ENCODE peak calls at places on chromosome 10, in four cellular contexts. W, J, K and U are unnamed samples.

GRCh38 chr10:74901240-74901827 is 74.9 kb downstream of the KAT6B start:
- DNase-seq in J (no peak), K (no peak), W (no peak), U (no peak)

GRCh38 chr10:86289577-86289868 is 77.1 kb downstream of the GRID1 start:
- DNase-seq in K (peak), J (no peak), W (no peak), U (peak)

GRCh38 chr10:104680467-104681401 is 39.6 kb downstream of the SORCS3 start:
- DNase-seq in J (no peak), W (peak), K (no peak), U (peak)

GRCh38 chr10:11533328-11533781 is 78.1 kb downstream of the USP6NL start:
- DNase-seq in W (no peak), J (no peak), K (peak), U (no peak)

GRCh38 chr10:89275383-89275782 is 23.8 kb upstream of the LIPA start:
- DNase-seq in W (no peak), J (no peak), K (no peak), U (no peak)

GRCh38 chr10:18140149-18140956 is at the start of gene CACNB2:
- DNase-seq in W (peak), J (no peak), K (no peak), U (peak)

GRCh38 chr10:89404082-89404481 is 10.3 kb upstream of the IFIT5 start:
- DNase-seq in J (no peak), W (no peak), K (no peak), U (no peak)

GRCh38 chr10:101772895-101773761 is 2.8 kb downstream of the FGF8 start:
- DNase-seq in K (no peak), J (no peak), W (no peak), U (peak)

GRCh38 chr10:102408728-102409603 is 9.6 kb downstream of the PSD start:
- DNase-seq in W (peak), K (peak), J (no peak), U (peak)

GRCh38 chr10:85231534-85232270 is 903.3 kb downstream of the CCSER2 start:
- DNase-seq in J (no peak), W (no peak), K (no peak), U (no peak)

GRCh38 chr10:113111900-113112853 is 162.1 kb downstream of the TCF7L2 start:
- DNase-seq in J (no peak), K (no peak), W (no peak), U (no peak)

GRCh38 chr10:102344067-102344466 is 51.4 kb upstream of the NFKB2 start:
- DNase-seq in J (no peak), K (no peak), W (no peak), U (no peak)

GRCh38 chr10:103480521-103480920 is 1.5 kb upstream of the CALHM3 start:
- DNase-seq in J (no peak), K (no peak), W (no peak), U (no peak)

GRCh38 chr10:29642996-29643395 is 8.2 kb upstream of the SVIL start:
- DNase-seq in J (no peak), K (no peak), W (no peak), U (no peak)

GRCh38 chr10:117217196-117217761 is 20.0 kb downstream of the KCNK18 start:
- DNase-seq in K (no peak), J (no peak), W (peak), U (no peak)

GRCh38 chr10:95330966-95331453 is 40.2 kb upstream of the PDLIM1 start:
- DNase-seq in J (no peak), W (no peak), K (no peak), U (no peak)

GRCh38 chr10:3068968-3069737 is 1.8 kb downstream of the PFKP start:
- DNase-seq in K (peak), W (peak), J (no peak), U (peak)

GRCh38 chr10:124462348-124462695 is 699 bp downstream of the LHPP start:
- DNase-seq in K (no peak), W (no peak), J (no peak), U (no peak)

GRCh38 chr10:122152544-122152943 is 118.6 kb upstream of the BTBD16 start:
- DNase-seq in W (no peak), K (no peak), J (no peak), U (no peak)

GRCh38 chr10:103599211-103599610 is 105.7 kb downstream of the NEURL1 start:
- DNase-seq in J (no peak), K (no peak), W (no peak), U (no peak)

GRCh38 chr10:127907411-127908105 is 655 bp downstream of the PTPRE start:
- DNase-seq in W (peak), K (no peak), J (no peak), U (peak)

GRCh38 chr10:110883924-110884323 is 12.2 kb downstream of the PDCD4 start:
- DNase-seq in K (no peak), J (no peak), W (no peak), U (no peak)

GRCh38 chr10:110915035-110915434 is 3.9 kb downstream of the BBIP1 start:
- DNase-seq in K (no peak), W (no peak), J (no peak), U (no peak)

GRCh38 chr10:42975558-42976352 is 101.1 kb upstream of the RET start:
- DNase-seq in J (no peak), K (peak), W (peak), U (peak)

GRCh38 chr10:102101152-102101551 is 19.0 kb downstream of the LDB1 start:
- DNase-seq in J (no peak), K (no peak), W (no peak), U (no peak)

GRCh38 chr10:119768455-119769094 is 42.7 kb downstream of the INPP5F start:
- DNase-seq in W (no peak), K (no peak), J (no peak), U (no peak)

GRCh38 chr10:45428611-45429510 is 54.8 kb downstream of the ALOX5 start:
- DNase-seq in W (no peak), J (no peak), K (no peak), U (no peak)

GRCh38 chr10:80392250-80392649 is 16.1 kb upstream of the PRXL2A start:
- DNase-seq in J (no peak), K (no peak), W (no peak), U (no peak)

GRCh38 chr10:116049158-116049557 is 223.8 kb downstream of the GFRA1 start:
- DNase-seq in K (no peak), W (no peak), J (no peak), U (no peak)

GRCh38 chr10:100750291-100751210 is 5.2 kb downstream of the PAX2 start:
- DNase-seq in J (no peak), W (peak), K (no peak), U (peak)

GRCh38 chr10:93921338-93921737 is 27.6 kb downstream of the SLC35G1 start:
- DNase-seq in J (no peak), W (peak), K (peak), U (peak)

GRCh38 chr10:101322266-101323151 is 31.5 kb upstream of the BTRC start:
- DNase-seq in W (no peak), J (no peak), K (no peak), U (peak)

DNA sequence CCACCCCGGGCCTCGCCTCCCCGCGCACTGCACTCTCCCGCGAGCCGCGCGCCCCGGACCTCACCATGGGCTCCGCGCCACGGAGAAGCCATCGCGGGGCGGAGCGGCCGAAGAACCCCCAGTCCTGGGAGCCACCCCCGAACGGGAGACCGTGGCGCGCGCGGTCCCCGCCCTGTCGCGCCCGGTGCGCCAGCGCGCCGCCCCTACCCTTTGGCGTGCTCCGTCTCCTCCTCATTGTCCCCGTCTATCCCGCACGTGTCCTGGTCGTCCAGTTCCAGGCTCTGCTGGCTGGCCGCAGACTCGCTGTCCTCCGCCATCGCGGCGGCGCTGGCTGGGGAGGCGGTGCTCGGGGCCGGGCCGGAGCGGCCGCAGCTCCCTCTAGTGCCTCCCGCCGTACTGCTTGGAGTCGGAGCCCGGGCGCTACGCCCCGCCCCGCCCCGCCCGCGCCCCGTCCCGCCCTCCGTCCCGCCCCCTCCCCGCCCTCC is at the start of gene NMT2:
- DNase-seq in W (peak), J (no peak), K (peak), U (no peak)
- TF ChIP-seq USF1 in W (no peak), J (no peak), K (peak), U (no peak)

DNA sequence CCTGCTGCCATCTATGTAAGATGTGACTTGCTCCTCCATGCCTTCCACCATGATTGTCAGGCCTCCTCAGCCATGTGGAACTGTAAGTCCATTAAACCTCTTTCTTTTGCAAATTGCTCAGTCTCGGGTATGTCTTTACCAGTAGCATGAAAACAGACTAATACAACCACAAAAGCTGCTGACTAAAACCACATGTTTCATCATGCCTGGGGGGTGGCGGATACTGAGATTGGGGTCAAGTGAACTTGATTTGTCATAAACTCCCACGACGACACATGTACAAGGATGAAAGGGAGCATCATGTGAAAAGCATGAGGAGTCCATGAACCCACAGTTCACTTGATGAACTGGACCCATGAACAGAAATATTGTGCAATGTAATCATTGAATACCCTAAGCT is 134.9 kb upstream of the ANK3 start:
- DNase-seq in W (no peak), J (no peak), K (no peak), U (no peak)
- TF ChIP-seq MAX in W (no peak), J (no peak), K (no peak), U (no peak)

GRCh38 chr10:6145979-6146432 is 56.7 kb upstream of the PFKFB3 start:
- DNase-seq in K (no peak), W (no peak), J (no peak), U (no peak)
- TF ChIP-seq USF1 in K (no peak), W (no peak), J (no peak), U (no peak)

GRCh38 chr10:79069325-79070090 is 742 bp downstream of the ZMIZ1 start:
- DNase-seq in K (peak), J (no peak), W (peak), U (peak)
- TF ChIP-seq MAX in K (no peak), J (no peak), W (no peak), U (no peak)

GRCh38 chr10:73485320-73485719 is 10.5 kb downstream of the PPP3CB start:
- DNase-seq in W (no peak), J (no peak), K (no peak), U (peak)

GRCh38 chr10:73486601-73487000 is 9.2 kb downstream of the PPP3CB start:
- DNase-seq in K (no peak), J (no peak), W (no peak), U (no peak)
- TF ChIP-seq USF1 in K (no peak), J (no peak), W (no peak), U (no peak)

GRCh38 chr10:7421519-7421918 is 10.7 kb upstream of the SFMBT2 start:
- DNase-seq in K (no peak), J (no peak), W (no peak), U (no peak)

GRCh38 chr10:7423521-7423920 is 12.7 kb upstream of the SFMBT2 start:
- DNase-seq in K (no peak), W (peak), J (no peak), U (no peak)

GRCh38 chr10:7425691-7426090 is 14.9 kb upstream of the SFMBT2 start:
- DNase-seq in J (no peak), K (no peak), W (no peak), U (no peak)

GRCh38 chr10:7426349-7426748 is 15.5 kb upstream of the SFMBT2 start:
- DNase-seq in W (no peak), J (no peak), K (no peak), U (no peak)

DNA sequence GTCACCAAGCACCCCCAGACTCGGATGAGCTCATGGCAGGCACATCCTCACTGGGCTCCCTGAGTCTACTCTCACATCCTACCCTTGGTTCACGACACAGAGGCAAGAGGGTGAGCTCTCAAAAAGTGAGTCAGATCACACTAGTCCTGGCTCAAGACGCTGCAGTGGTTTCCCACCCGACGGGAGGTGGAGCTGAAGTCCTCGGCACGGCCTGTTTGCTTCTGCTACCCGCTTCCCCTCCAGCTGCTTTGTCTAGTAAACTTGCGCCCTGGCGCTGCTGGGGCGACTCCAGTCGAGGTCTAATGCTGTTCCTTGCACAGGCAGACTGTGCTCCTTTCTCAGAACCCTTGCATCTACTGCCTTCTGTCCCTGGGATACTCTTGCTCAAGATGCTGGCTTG is 13.5 kb upstream of the SFMBT2 start:
- DNase-seq in K (no peak), J (no peak), W (peak), U (no peak)
- TF ChIP-seq MAX in K (no peak), J (no peak), W (no peak), U (no peak)

GRCh38 chr10:132584081-132584480 is 46.5 kb downstream of the INPP5A start:
- DNase-seq in K (no peak), J (no peak), W (no peak), U (no peak)

GRCh38 chr10:132587175-132587574 is 49.6 kb downstream of the INPP5A start:
- DNase-seq in J (no peak), K (no peak), W (peak), U (no peak)

GRCh38 chr10:132586731-132587130 is 49.1 kb downstream of the INPP5A start:
- DNase-seq in J (no peak), W (peak), K (no peak), U (no peak)

GRCh38 chr10:132588301-132589013 is 50.9 kb downstream of the INPP5A start:
- DNase-seq in J (no peak), K (no peak), W (peak), U (no peak)

DNA sequence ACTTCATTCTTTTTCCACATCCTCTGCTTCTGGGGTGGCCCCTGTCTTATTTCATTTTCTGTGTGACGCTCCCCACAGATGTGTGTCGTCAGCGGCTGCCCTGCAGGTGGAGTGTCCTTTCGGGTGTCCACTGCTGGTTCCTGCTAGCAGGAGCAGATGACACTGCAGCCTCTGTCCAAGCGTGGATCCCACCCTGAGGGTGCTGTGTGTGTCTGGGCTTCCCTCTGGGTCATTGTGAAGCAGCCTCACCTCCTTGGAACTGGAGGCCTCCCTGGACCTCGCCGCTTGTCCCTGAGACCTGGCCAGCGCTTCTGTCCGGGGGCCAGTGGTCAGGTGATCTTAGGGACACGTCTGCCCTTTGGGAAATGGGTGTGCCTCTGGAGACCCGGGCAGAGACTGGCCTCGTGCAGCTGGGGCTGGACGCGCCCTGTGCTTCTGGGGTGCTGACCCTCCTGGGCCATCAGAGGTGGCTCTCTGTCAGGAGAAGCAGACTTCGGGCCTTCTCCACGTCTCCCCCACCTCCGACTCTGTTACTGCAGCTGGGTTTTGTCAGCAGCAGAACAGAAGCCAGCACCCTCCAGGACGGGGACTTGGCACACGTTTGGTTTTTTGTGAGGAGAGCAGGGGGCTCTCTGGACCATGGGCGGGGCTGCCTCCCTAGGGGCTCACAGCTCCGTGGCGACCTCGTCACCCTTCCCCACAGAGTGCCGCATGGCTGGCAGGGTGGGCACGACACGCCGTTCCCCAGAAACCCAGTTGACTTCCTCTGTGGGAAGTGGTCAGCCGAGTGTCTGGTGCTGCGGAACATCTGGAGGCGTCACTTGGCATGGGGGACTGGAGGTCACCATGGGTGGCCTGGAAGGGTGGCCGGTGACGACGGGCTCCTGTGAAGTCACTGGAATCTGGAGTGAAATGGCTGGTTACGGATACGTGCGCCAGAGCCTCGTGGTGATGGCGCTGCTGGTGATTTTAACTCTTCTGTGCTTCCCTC is 48.4 kb downstream of the INPP5A start:
- DNase-seq in K (no peak), W (peak), J (no peak), U (no peak)
- TF ChIP-seq USF1 in K (no peak), W (no peak), J (no peak), U (no peak)